ENCODE peak calls at places on chromosomes 6 and 20, in six cellular contexts. N is transverse colon, T is body of pancreas, K is GM23338, V is uterus, U is upper lobe of right lung. Y is an unnamed sample.

GRCh38 chr20:33933469-33933909 is 60.2 kb upstream of the RALY start:
- DNase-seq in N (peak; percentile 59), T (peak; percentile 73), K (peak; percentile 93), V (peak; percentile 33), U (peak; percentile 70), Y (peak; percentile 80)

GRCh38 chr6:125867483-125867935 is 76.7 kb downstream of the NCOA7 start:
- DNase-seq in N (peak; percentile 54), T (no peak), K (peak; percentile 94), V (no peak), U (peak; percentile 73), Y (no peak)

GRCh38 chr20:37760322-37760721 is 66.5 kb downstream of the CTNNBL1 start:
- DNase-seq in N (no peak), T (no peak), K (no peak), V (no peak), U (no peak), Y (no peak)

GRCh38 chr6:149938571-149939462 is 3.0 kb upstream of the ULBP2 start:
- DNase-seq in N (no peak), T (no peak), K (no peak), V (no peak), U (no peak), Y (no peak)

GRCh38 chr6:32195902-32196681 is 3.6 kb upstream of the GPSM3 start:
- DNase-seq in N (peak; percentile 92), T (peak; percentile 87), K (peak; percentile 97), V (peak; percentile 92), U (peak; percentile 93), Y (peak; percentile 93)

GRCh38 chr20:9918360-9918759 is 79.5 kb upstream of the PAK5 start:
- DNase-seq in N (no peak), T (no peak), K (no peak), V (no peak), U (no peak), Y (no peak)

GRCh38 chr20:36318166-36318565 is 12.0 kb downstream of the DLGAP4 start:
- DNase-seq in N (no peak), T (no peak), K (no peak), V (no peak), U (peak; percentile 34), Y (no peak)

GRCh38 chr6:31246051-31246495 is 25.8 kb downstream of the HLA-C start:
- DNase-seq in N (no peak), T (no peak), K (peak; percentile 15), V (no peak), U (no peak), Y (no peak)

GRCh38 chr6:52418606-52419005 is 1.5 kb upstream of the EFHC1 start:
- DNase-seq in N (no peak), T (no peak), K (no peak), V (no peak), U (no peak), Y (no peak)

GRCh38 chr6:2868637-2869379 is 27.1 kb upstream of the SERPINB1 start:
- DNase-seq in N (no peak), T (no peak), K (no peak), V (no peak), U (no peak), Y (no peak)

GRCh38 chr6:109428889-109429477 is 11.4 kb downstream of the PPIL6 start:
- DNase-seq in N (no peak), T (no peak), K (no peak), V (no peak), U (no peak), Y (no peak)

GRCh38 chr6:158009935-158010585 is 28.4 kb downstream of the SYNJ2 start:
- DNase-seq in N (no peak), T (no peak), K (no peak), V (no peak), U (no peak), Y (no peak)

GRCh38 chr20:39245685-39246311 is 283.7 kb downstream of the DHX35 start:
- DNase-seq in N (no peak), T (no peak), K (no peak), V (no peak), U (no peak), Y (no peak)

GRCh38 chr20:24493661-24494459 is 24.4 kb downstream of the SYNDIG1 start:
- DNase-seq in N (no peak), T (no peak), K (no peak), V (no peak), U (no peak), Y (no peak)

GRCh38 chr6:32970413-32971244 is 2.2 kb downstream of the BRD2 start:
- DNase-seq in N (peak; percentile 90), T (peak; percentile 85), K (peak; percentile 92), V (peak; percentile 92), U (peak; percentile 95), Y (peak; percentile 54)

GRCh38 chr20:36470482-36471062 is 70.7 kb upstream of the MYL9 start:
- DNase-seq in N (no peak), T (no peak), K (no peak), V (no peak), U (no peak), Y (no peak)

GRCh38 chr20:15188415-15188814 is 851.0 kb upstream of the FLRT3 start:
- DNase-seq in N (no peak), T (no peak), K (no peak), V (no peak), U (no peak), Y (no peak)

GRCh38 chr6:75368151-75368779 is 83.7 kb upstream of the TMEM30A start:
- DNase-seq in N (peak; percentile 15), T (peak; percentile 52), K (peak; percentile 88), V (no peak), U (no peak), Y (no peak)

GRCh38 chr20:62946918-62947317 is 5.6 kb upstream of the SLC17A9 start:
- DNase-seq in N (no peak), T (no peak), K (no peak), V (no peak), U (peak; percentile 23), Y (no peak)

GRCh38 chr6:33894438-33894837 is 90.6 kb upstream of the MLN start:
- DNase-seq in N (no peak), T (no peak), K (no peak), V (peak; percentile 49), U (no peak), Y (no peak)

GRCh38 chr6:558089-558488 is 98.8 kb downstream of the HUS1B start:
- DNase-seq in N (no peak), T (no peak), K (no peak), V (no peak), U (no peak), Y (no peak)

GRCh38 chr6:87115402-87116135 is 20.7 kb upstream of the CGA start:
- DNase-seq in N (no peak), T (no peak), K (peak; percentile 38), V (no peak), U (no peak), Y (no peak)

GRCh38 chr6:43738877-43739641 is 31.0 kb upstream of the VEGFA start:
- DNase-seq in N (no peak), T (no peak), K (no peak), V (no peak), U (peak; percentile 23), Y (no peak)

GRCh38 chr20:35286077-35286898 is 1.7 kb upstream of the EIF6 start:
- DNase-seq in N (no peak), T (no peak), K (no peak), V (no peak), U (no peak), Y (no peak)

GRCh38 chr20:17816804-17817590 is 117.2 kb downstream of the BANF2 start:
- DNase-seq in N (no peak), T (no peak), K (no peak), V (no peak), U (no peak), Y (no peak)
- H3K27ac ChIP-seq in N (no peak overlapping the region), T (no peak overlapping the region), K (no peak overlapping the region), V (no peak overlapping the region), U (no peak overlapping the region), Y (no peak overlapping the region)

DNA sequence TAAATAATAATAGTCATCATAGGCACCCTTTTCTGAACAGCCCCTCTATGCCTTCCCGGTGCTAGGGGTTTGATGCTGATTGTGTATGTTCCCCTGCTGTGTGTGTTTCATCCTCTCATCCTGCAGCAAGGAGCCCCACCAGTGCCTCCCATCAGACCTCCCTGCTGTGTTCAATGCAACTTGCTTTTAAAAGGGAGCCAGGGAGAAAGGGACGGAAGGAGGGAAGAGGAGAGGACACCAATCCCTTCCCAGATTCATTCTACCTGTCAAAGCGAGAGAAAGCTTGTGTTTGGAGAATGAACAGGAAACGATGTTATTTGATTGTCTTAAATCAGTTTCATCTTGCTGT is 259.2 kb downstream of the ADGB start:
- DNase-seq in N (no peak), T (no peak), K (peak; percentile 61), V (no peak), U (no peak), Y (peak; percentile 72)
- H3K27ac ChIP-seq in N (peak overlapping the region; percentile 57), T (no peak overlapping the region), K (no peak overlapping the region), V (peak overlapping the region; percentile 68), U (peak overlapping the region; percentile 61), Y (peak overlapping the region; percentile 75)

GRCh38 chr6:166618251-166618650 is 8.8 kb downstream of the RPS6KA2 start:
- DNase-seq in N (no peak), T (no peak), K (no peak), V (no peak), U (no peak), Y (no peak)

GRCh38 chr6:166620478-166621113 is 6.5 kb downstream of the RPS6KA2 start:
- DNase-seq in N (no peak), T (no peak), K (no peak), V (no peak), U (no peak), Y (no peak)

GRCh38 chr6:166621114-166621540 is 5.9 kb downstream of the RPS6KA2 start:
- DNase-seq in N (no peak), T (no peak), K (peak; percentile 86), V (no peak), U (no peak), Y (no peak)

GRCh38 chr6:166618866-166619761 is 7.9 kb downstream of the RPS6KA2 start:
- DNase-seq in N (no peak), T (no peak), K (no peak), V (no peak), U (no peak), Y (no peak)

DNA sequence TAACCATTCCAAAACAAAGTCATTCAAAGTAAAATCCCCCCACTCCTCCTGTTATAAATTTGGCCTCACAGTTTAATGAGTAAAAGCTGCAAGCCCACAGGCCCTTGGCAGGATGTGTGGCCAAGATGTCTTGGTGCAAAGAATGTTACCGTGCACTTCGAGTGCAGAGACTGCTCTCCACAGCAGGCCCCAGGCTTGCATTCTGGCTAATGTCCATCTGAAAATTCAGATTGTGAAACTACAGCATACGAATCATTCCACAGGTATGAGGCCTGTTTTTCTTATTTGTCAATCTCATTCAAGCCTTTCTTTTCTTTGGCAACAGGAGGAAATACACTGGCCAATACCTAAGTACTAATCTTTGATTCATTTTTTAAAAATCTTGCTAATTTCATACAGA is 7.1 kb downstream of the RPS6KA2 start:
- DNase-seq in N (no peak), T (no peak), K (no peak), V (peak; percentile 69), U (no peak), Y (no peak)
- H3K27ac ChIP-seq in N (peak overlapping the region; percentile 57), T (peak overlapping the region; percentile 60), K (no peak overlapping the region), V (peak overlapping the region; percentile 80), U (peak overlapping the region; percentile 78), Y (no peak overlapping the region)

DNA sequence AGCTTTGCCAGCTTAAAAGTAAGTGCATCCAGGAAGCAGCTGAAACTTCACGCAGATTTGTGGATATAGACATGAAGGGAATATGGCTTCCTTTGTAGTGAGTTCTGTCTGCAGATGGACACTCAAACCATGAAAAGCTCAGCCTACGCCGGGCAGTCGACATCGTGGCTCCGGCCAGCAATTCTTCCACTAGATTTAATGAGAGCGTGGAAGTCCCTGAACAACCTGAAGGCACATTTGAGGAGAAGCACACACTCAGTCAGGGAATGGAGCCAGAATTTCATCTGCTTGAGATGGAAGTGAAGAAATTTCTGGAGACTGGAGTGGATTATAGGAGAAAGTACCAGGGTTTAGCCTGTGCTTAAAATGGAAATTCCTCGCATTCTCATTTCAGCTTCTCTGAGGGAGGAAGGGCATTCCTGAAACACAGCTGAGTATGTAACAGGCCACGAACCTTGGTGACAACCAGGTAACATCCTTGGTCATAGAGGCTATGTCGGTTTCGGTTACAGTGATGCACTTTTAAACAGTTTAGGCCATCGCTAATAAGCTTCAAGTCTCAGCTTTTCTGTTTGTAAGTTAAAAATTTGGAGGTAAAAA is 80.5 kb upstream of the AGPAT4 start:
- DNase-seq in N (no peak), T (no peak), K (peak; percentile 47), V (no peak), U (no peak), Y (no peak)
- H3K27ac ChIP-seq in N (no peak overlapping the region), T (no peak overlapping the region), K (no peak overlapping the region), V (no peak overlapping the region), U (no peak overlapping the region), Y (peak overlapping the region; percentile 12)

Y was measured in substantia nigra.